ENCODE peak calls at places on chromosomes 2 and 18, in ten cellular contexts. G, E, X, D, O, N, Y, F, B and S are unnamed samples.
A peak's percentile ranks its signal among the peaks of the same experiment; 100 is the strongest.

GRCh38 chr2:235711527-235711926 is 217.7 kb downstream of the AGAP1 start:
- DNase-seq in G (peak; percentile 51), E (no peak), X (no peak), D (peak; percentile 38), O (no peak), N (no peak), Y (no peak), F (no peak), B (no peak), S (no peak)

GRCh38 chr2:83022631-83023210 is 1436.4 kb downstream of the SUCLG1 start:
- DNase-seq in G (no peak), E (no peak), X (no peak), D (no peak), O (no peak), N (no peak), Y (no peak), F (no peak), B (no peak), S (no peak)

GRCh38 chr2:128536925-128537620 is 218.4 kb upstream of the HS6ST1 start:
- DNase-seq in G (no peak), E (no peak), X (no peak), D (no peak), O (peak; percentile 10), N (no peak), Y (peak; percentile 24), F (no peak), B (peak; percentile 66), S (no peak)

GRCh38 chr18:79380816-79381806 is 14.6 kb upstream of the NFATC1 start:
- DNase-seq in G (peak; percentile 84), E (peak; percentile 88), X (no peak), D (peak; percentile 77), O (peak; percentile 50), N (peak; percentile 72), Y (peak; percentile 89), F (peak; percentile 75), B (peak; percentile 79), S (no peak)

GRCh38 chr2:104465978-104466377 is 387.9 kb upstream of the POU3F3 start:
- DNase-seq in G (no peak), E (no peak), X (no peak), D (no peak), O (no peak), N (no peak), Y (no peak), F (no peak), B (no peak), S (no peak)

GRCh38 chr2:241508240-241508509 is 209 bp downstream of the STK25 start:
- DNase-seq in G (no peak), E (no peak), X (no peak), D (no peak), O (no peak), N (no peak), Y (no peak), F (no peak), B (no peak), S (no peak)

GRCh38 chr2:162261032-162261945 is 18.0 kb upstream of the FAP start:
- DNase-seq in G (peak; percentile 54), E (peak; percentile 69), X (peak; percentile 64), D (no peak), O (no peak), N (peak; percentile 25), Y (peak; percentile 69), F (peak; percentile 30), B (no peak), S (peak; percentile 28)

GRCh38 chr2:173715483-173715882 is 249.7 kb downstream of the SP3 start:
- DNase-seq in G (no peak), E (no peak), X (no peak), D (no peak), O (no peak), N (no peak), Y (no peak), F (no peak), B (no peak), S (no peak)

GRCh38 chr2:6186332-6187100 is 494.3 kb downstream of the SOX11 start:
- DNase-seq in G (no peak), E (peak; percentile 73), X (no peak), D (no peak), O (peak; percentile 33), N (peak; percentile 45), Y (no peak), F (no peak), B (peak; percentile 72), S (no peak)

GRCh38 chr2:33166287-33166881 is 219.6 kb downstream of the LTBP1 start:
- DNase-seq in G (no peak), E (no peak), X (no peak), D (no peak), O (no peak), N (no peak), Y (no peak), F (no peak), B (no peak), S (no peak)

GRCh38 chr2:138432971-138433370 is 68.6 kb upstream of the SPOPL start:
- DNase-seq in G (no peak), E (no peak), X (no peak), D (no peak), O (no peak), N (no peak), Y (no peak), F (no peak), B (no peak), S (no peak)

GRCh38 chr2:56132138-56132537 is 51.7 kb upstream of the CCDC85A start:
- DNase-seq in G (no peak), E (no peak), X (peak; percentile 56), D (no peak), O (peak; percentile 49), N (no peak), Y (no peak), F (no peak), B (peak; percentile 46), S (no peak)

GRCh38 chr2:55120634-55121359 is 70.5 kb upstream of the RTN4 start:
- DNase-seq in G (peak; percentile 54), E (peak; percentile 84), X (no peak), D (no peak), O (no peak), N (no peak), Y (no peak), F (peak; percentile 56), B (peak; percentile 47), S (no peak)

GRCh38 chr2:218129756-218130155 is 3.9 kb downstream of the CXCR2 start:
- DNase-seq in G (no peak), E (no peak), X (no peak), D (no peak), O (no peak), N (no peak), Y (no peak), F (no peak), B (peak; percentile 28), S (no peak)

GRCh38 chr2:167954500-167954899 is 292.9 kb downstream of the STK39 start:
- DNase-seq in G (no peak), E (no peak), X (no peak), D (no peak), O (no peak), N (no peak), Y (no peak), F (no peak), B (no peak), S (no peak)

GRCh38 chr18:34787931-34788532 is 77.9 kb downstream of the DTNA start:
- DNase-seq in G (no peak), E (no peak), X (peak; percentile 69), D (no peak), O (peak; percentile 25), N (peak; percentile 40), Y (no peak), F (no peak), B (peak; percentile 80), S (no peak)

GRCh38 chr2:96203130-96204028 is 5.2 kb downstream of the STARD7 start:
- DNase-seq in G (no peak), E (no peak), X (peak; percentile 69), D (no peak), O (no peak), N (no peak), Y (no peak), F (no peak), B (no peak), S (no peak)

GRCh38 chr2:25215948-25216679 is 47.7 kb upstream of the POMC start:
- DNase-seq in G (peak; percentile 92), E (peak; percentile 93), X (no peak), D (peak; percentile 76), O (peak; percentile 58), N (peak; percentile 80), Y (peak; percentile 97), F (peak; percentile 89), B (peak; percentile 89), S (peak; percentile 80)

DNA sequence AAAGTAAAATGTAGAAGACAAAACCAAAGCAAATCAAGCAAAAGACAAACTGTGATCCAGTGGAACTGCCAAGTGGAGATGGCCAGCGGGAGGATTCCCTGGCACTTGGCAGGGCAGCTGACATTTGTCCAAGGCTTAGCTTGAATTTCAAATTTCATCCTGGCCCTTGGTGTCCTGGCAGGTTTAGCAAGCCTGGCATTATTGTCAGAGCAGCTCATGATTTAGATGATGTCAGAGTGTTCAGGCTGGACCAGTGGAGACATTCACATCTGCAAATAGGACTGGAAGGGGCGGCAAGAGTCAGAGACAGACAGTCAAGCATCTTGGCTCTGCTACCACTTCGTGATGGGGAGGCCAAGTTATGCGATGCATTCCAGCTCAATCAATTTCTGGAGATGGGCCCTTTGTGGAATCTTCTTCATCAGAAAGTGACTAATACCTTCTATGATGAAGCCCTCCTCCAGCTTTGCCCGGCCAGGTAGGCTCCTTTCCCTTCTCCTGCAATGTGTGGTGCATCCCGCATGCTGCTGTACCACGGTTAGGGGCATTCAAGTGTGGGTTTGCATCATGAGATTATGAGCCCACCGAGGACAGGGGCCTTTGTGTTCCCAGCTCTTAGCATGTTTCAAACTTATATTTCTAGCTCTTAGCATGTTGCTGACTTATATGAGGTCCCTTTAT is 199.7 kb downstream of the ANKRD30B start:
- DNase-seq in G (no peak), E (no peak), X (no peak), D (no peak), O (no peak), N (no peak), Y (no peak), F (no peak), B (no peak), S (no peak)
- H3K9me3 ChIP-seq in G (no peaks in the 10 kb centered on the region), E (no peaks in the 10 kb centered on the region), X (no peaks in the 10 kb centered on the region), D (no peaks in the 10 kb centered on the region), O (no peaks in the 10 kb centered on the region), N (no peaks in the 10 kb centered on the region), Y (no peaks in the 10 kb centered on the region), F (no peaks in the 10 kb centered on the region), B (no peaks in the 10 kb centered on the region), S (no peaks in the 10 kb centered on the region)

GRCh38 chr2:222024934-222025890 is 273.6 kb downstream of the PAX3 start:
- DNase-seq in G (no peak), E (no peak), X (peak; percentile 21), D (no peak), O (peak; percentile 8), N (no peak), Y (no peak), F (no peak), B (peak; percentile 60), S (no peak)
- TF ChIP-seq CTCF in G (peak; percentile 51), E (peak; percentile 55), X (peak; percentile 66), D (peak; percentile 24), O (peak; percentile 75), N (peak; percentile 43), Y (no peak), F (peak; percentile 64), B (peak; percentile 81), S (peak; percentile 16)

GRCh38 chr18:77088977-77089795 is 43.4 kb downstream of the MBP start:
- DNase-seq in G (no peak), E (peak; percentile 93), X (no peak), D (no peak), O (no peak), N (no peak), Y (peak; percentile 70), F (no peak), B (peak; percentile 54), S (no peak)
- H3K4me3 ChIP-seq in G (no peak overlapping the region), E (no peak overlapping the region), X (no peak overlapping the region), D (no peak overlapping the region), O (no peak overlapping the region), N (no peak overlapping the region), Y (no peak overlapping the region), F (no peak overlapping the region), B (no peak overlapping the region), S (no peak overlapping the region)

GRCh38 chr2:144751142-144751905 is 231.4 kb upstream of the ZEB2 start:
- DNase-seq in G (no peak), E (no peak), X (no peak), D (no peak), O (no peak), N (no peak), Y (no peak), F (no peak), B (no peak), S (no peak)
- H3K9me3 ChIP-seq in G (peaks cover 42% of the 10 kb centered on the region), E (peaks cover 16% of the 10 kb centered on the region), X (no peaks in the 10 kb centered on the region), D (peaks cover 15% of the 10 kb centered on the region), O (peaks cover 11% of the 10 kb centered on the region), N (no peaks in the 10 kb centered on the region), Y (no peaks in the 10 kb centered on the region), F (peaks cover 59% of the 10 kb centered on the region), B (peaks cover 11% of the 10 kb centered on the region), S (peaks cover 31% of the 10 kb centered on the region)